ENCODE peak calls at places on chromosomes 3 and 15, in four cellular contexts. H, M, O and C are unnamed samples.

GRCh38 chr3:189954733-189955665 is 165.7 kb downstream of the P3H2 start:
- DNase-seq in H (no peak), M (no peak), O (no peak), C (no peak)

GRCh38 chr15:26640601-26641000 is 132.3 kb downstream of the GABRB3 start:
- DNase-seq in H (no peak), M (no peak), O (no peak), C (no peak)

GRCh38 chr15:60387321-60387720 is 10.5 kb downstream of the ANXA2 start:
- DNase-seq in H (no peak), M (no peak), O (no peak), C (no peak)

GRCh38 chr3:132284006-132284405 is 33.2 kb upstream of the ACP3 start:
- DNase-seq in H (no peak), M (no peak), O (no peak), C (no peak)

GRCh38 chr3:12758025-12758830 is 831 bp downstream of the TMEM40 start:
- DNase-seq in H (no peak), M (peak), O (no peak), C (peak)

GRCh38 chr3:125236331-125236903 is 23.9 kb upstream of the SLC12A8 start:
- DNase-seq in H (no peak), M (no peak), O (no peak), C (no peak)

GRCh38 chr3:50623840-50624474 is 7.0 kb downstream of the MAPKAPK3 start:
- DNase-seq in H (no peak), M (no peak), O (no peak), C (no peak)

GRCh38 chr15:41899854-41900442 is 6.1 kb upstream of the SPTBN5 start:
- DNase-seq in H (no peak), M (no peak), O (no peak), C (no peak)

GRCh38 chr3:177898185-177898584 is 638.1 kb upstream of the KCNMB2 start:
- DNase-seq in H (no peak), M (no peak), O (no peak), C (no peak)